ENCODE peak calls at places on chromosomes 11 and 22, in five cellular contexts. V, Y, W, J and Q are unnamed samples.

GRCh38 chr11:83663446-83663845 is 377.3 kb upstream of the CCDC90B start:
- DNase-seq in J (no peak), V (no peak), Y (no peak), W (no peak), Q (no peak)

GRCh38 chr22:44166448-44166847 is 14.3 kb upstream of the PARVG start:
- DNase-seq in Y (no peak), J (no peak), W (no peak), V (no peak), Q (peak; percentile 48)

GRCh38 chr22:38866399-38867123 is 5.5 kb downstream of the CBX6 start:
- DNase-seq in J (no peak), Y (no peak), V (no peak), W (no peak), Q (no peak)

GRCh38 chr11:44622721-44623258 is 57.3 kb downstream of the CD82 start:
- DNase-seq in V (no peak), W (no peak), Y (no peak), J (no peak), Q (no peak)

GRCh38 chr11:102581091-102581490 is 44.0 kb downstream of the MMP20 start:
- DNase-seq in W (no peak), Y (no peak), V (no peak), J (no peak), Q (no peak)

GRCh38 chr11:60924906-60925684 is 835 bp downstream of the TMEM132A start:
- DNase-seq in V (no peak), Y (no peak), W (no peak), J (no peak), Q (no peak)

GRCh38 chr11:122268601-122269130 is 152.7 kb upstream of the BLID start:
- DNase-seq in W (no peak), J (no peak), Y (no peak), V (no peak), Q (no peak)

GRCh38 chr11:37409124-37409523 is 811.1 kb upstream of the RAG2 start:
- DNase-seq in V (no peak), J (no peak), W (no peak), Y (no peak), Q (no peak)

GRCh38 chr11:46222485-46223251 is 54.8 kb upstream of the CREB3L1 start:
- DNase-seq in W (no peak), Y (no peak), V (no peak), J (no peak), Q (no peak)